ENCODE peak calls at places on chromosome 2, in four cellular contexts. Y, T, O and S are unnamed samples.

GRCh38 chr2:215410932-215411285 is 25.0 kb downstream of the FN1 start:
- DNase-seq in Y (no peak), T (no peak), O (no peak), S (no peak)

GRCh38 chr2:96946060-96946459 is 40.3 kb downstream of the FAM178B start:
- DNase-seq in Y (no peak), T (no peak), O (no peak), S (no peak)

GRCh38 chr2:46540496-46541342 is 61.4 kb downstream of the TMEM247 start:
- DNase-seq in Y (peak), T (peak), O (peak), S (peak)

GRCh38 chr2:145484443-145485086 is 964.6 kb upstream of the ZEB2 start:
- DNase-seq in Y (no peak), T (no peak), O (no peak), S (no peak)

GRCh38 chr2:11692966-11693521 is 23.0 kb upstream of the NTSR2 start:
- DNase-seq in Y (peak), T (peak), O (peak), S (peak)

GRCh38 chr2:113700186-113700841 is 56.1 kb downstream of the SLC35F5 start:
- DNase-seq in Y (peak), T (no peak), O (no peak), S (no peak)

GRCh38 chr2:15800489-15801329 is 139.6 kb upstream of the MYCN start:
- DNase-seq in Y (no peak), T (peak), O (no peak), S (no peak)

GRCh38 chr2:218852911-218853667 is 6.5 kb upstream of the WNT6 start:
- DNase-seq in Y (peak), T (peak), O (peak), S (no peak)

GRCh38 chr2:168336786-168337388 is 89.5 kb upstream of the STK39 start:
- DNase-seq in Y (no peak), T (no peak), O (peak), S (no peak)

DNA sequence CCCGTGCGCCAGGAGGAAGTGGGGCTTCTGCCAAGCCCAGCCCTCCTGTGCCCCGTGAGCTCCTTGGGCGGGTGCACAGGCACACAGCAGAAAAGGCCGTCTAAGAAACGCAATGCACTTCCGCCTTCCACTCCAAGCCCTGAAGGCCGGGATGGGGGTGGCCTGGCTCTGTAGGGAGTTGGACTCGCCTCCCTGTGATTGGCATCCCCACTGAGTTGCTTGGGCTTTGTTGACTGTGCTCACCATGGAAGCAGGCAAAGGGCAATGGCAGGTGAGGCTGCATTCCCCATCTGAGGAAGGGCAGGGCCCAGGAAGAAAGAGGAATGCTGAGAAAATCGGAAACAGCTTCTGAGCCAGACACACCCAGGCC is 66.8 kb downstream of the CRACDL start:
- DNase-seq in Y (no peak), T (no peak), O (peak), S (no peak)
- TF ChIP-seq POLR2A in Y (no peak), T (no peak), O (no peak), S (no peak)

GRCh38 chr2:240234503-240234951 is 94.1 kb upstream of the OTOS start:
- DNase-seq in Y (peak), T (no peak), O (no peak), S (no peak)

GRCh38 chr2:240232961-240233890 is 92.8 kb upstream of the OTOS start:
- DNase-seq in Y (peak), T (peak), O (peak), S (peak)

GRCh38 chr2:240232264-240232915 is 91.9 kb upstream of the OTOS start:
- DNase-seq in Y (peak), T (no peak), O (peak), S (no peak)

GRCh38 chr2:240235149-240235803 is 94.8 kb upstream of the OTOS start:
- DNase-seq in Y (peak), T (no peak), O (no peak), S (no peak)

DNA sequence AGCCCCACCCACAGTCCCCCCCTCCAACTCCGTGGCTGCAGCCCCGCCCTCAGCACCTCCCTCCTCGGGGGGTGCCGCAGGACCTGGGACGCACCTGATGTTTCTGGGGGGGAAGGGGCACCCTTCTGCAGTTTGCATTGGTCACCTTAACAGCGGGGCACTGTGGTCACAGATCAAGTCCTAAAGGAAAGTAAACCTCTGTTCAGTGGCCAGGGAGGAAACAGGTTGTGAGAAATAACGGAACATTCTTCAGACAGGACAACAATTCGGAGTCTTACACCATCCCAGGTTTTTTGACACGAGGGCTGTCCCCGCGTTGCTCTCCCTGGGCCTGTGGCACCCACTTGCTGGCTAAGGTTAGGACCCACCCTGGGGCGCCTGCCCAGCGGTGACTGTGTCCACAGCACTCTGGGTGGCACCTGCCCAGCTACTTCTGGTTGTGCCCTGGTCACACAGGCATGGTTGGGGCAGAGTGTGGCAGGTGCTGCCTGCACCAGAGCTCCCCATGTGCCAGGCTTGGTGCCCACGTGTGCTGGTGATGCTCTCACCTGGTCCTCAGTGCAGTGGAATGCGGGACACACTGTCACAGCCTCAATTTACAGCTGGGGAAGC is 93.5 kb upstream of the OTOS start:
- DNase-seq in Y (no peak), T (no peak), O (peak), S (peak)
- TF ChIP-seq POLR2A in Y (no peak), T (no peak), O (no peak), S (no peak)

DNA sequence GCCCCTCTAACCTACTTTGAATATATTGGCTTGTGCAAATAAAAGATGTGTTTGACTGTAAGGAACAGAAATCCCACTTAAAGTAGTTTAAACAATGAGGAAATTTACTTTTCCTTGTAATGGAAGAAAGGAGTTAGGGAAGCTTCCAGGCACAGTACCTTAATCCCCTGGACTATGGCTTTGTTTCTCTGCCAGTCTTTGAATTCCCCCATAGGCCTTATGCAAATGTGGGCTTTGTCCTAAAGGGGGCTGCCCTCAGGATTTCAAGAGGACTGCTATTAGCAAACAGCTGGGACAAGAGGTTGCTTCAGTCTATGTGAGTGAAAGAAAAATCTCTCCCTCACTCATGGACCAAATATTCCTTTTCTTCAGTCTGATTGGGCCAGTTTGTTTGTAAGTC is 255.1 kb upstream of the THSD7B start:
- DNase-seq in Y (no peak), T (no peak), O (no peak), S (no peak)
- TF ChIP-seq POLR2A in Y (no peak), T (no peak), O (no peak), S (no peak)

GRCh38 chr2:14634223-14634884 is 1.8 kb downstream of the LRATD1 start:
- DNase-seq in Y (peak), T (peak), O (peak), S (peak)

GRCh38 chr2:14631676-14632075 is 841 bp upstream of the LRATD1 start:
- DNase-seq in Y (no peak), T (no peak), O (no peak), S (no peak)

GRCh38 chr2:14633031-14633430 is 514 bp downstream of the LRATD1 start:
- DNase-seq in Y (no peak), T (no peak), O (peak), S (no peak)

GRCh38 chr2:14633451-14634211 is 1.1 kb downstream of the LRATD1 start:
- DNase-seq in Y (no peak), T (no peak), O (peak), S (no peak)

DNA sequence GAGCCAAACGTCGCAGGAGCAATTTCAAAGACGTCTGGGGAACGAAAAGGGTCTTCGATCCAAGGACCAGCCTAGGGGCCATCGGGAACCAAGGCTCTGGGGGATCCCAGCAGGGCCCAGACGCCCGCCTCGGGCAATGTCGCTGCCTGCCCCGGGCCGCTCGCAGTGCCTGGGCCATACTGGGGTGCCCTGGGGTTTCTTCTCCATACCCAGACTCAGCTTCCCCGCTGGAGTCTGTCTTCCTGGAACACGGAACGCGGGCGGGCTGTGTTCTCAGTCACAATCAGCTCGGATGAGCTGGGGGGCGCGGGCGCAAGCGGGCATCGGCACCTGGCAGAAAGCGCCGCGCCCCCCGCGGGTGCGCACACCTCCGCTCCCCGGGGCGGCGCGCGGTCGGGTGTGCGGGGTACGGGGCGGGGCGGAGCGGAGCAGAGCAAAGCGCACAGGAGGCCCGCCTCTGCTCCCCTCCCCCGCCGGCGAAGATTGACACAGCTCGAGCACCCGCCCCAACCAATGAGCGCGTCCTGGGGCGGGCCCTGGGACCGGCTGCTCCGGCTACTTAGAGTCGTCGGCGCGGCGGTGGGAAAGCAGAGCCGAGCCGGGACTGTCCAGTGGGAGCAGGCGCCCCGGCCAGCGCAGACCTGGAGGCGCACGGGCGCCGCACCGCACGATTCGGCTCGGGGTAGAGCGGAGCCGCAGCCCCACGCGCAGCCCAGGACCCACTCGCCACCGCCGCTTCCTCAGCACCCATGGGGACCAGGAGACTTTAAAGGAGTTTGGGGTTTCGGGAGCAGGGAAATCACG is at the start of gene LRATD1:
- DNase-seq in Y (peak), T (peak), O (peak), S (peak)
- TF ChIP-seq POLR2A in Y (peak), T (no peak), O (peak), S (peak)

GRCh38 chr2:229261599-229261998 is 9.5 kb downstream of the PID1 start:
- DNase-seq in Y (no peak), T (peak), O (no peak), S (no peak)

GRCh38 chr2:229269146-229269545 is 1.9 kb downstream of the PID1 start:
- DNase-seq in Y (no peak), T (no peak), O (no peak), S (no peak)

GRCh38 chr2:229269986-229270385 is 1.1 kb downstream of the PID1 start:
- DNase-seq in Y (no peak), T (no peak), O (no peak), S (no peak)

GRCh38 chr2:229268626-229269025 is 2.5 kb downstream of the PID1 start:
- DNase-seq in Y (no peak), T (no peak), O (no peak), S (no peak)

GRCh38 chr2:229265727-229266126 is 5.4 kb downstream of the PID1 start:
- DNase-seq in Y (no peak), T (no peak), O (no peak), S (no peak)
- TF ChIP-seq POLR2A in Y (no peak), T (no peak), O (no peak), S (no peak)

DNA sequence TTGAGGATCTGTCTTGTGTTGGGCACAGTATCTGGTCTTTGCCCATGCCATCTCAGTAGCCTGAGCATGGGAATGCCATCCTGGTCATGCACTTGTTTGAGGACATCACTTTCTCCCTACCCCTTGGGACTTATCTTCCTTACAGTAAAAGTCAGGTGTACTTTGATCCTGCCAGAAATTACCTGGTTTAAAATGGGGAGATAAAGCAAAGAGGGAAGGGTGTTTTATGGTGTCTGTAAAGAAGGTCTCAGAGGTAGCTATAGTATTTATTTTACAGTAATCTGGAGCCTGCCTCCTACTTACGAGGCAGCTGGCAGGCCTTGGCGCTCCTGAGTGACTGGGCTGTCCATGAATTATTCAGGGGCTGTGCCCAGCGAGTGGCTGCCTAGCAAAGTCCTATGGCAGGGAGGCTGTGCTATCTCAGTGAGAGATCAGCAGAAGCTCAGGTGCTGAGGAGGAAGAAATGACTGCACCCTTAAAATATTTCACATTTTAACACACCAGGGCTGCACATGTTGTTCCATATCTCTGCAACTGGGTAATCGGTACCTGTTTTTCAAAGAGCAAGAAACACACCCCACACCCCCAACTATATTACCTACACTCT is 93.9 kb downstream of the SPTBN1 start:
- DNase-seq in Y (peak), T (no peak), O (peak), S (no peak)
- TF ChIP-seq POLR2A in Y (no peak), T (no peak), O (no peak), S (no peak)

GRCh38 chr2:61853848-61854434 is at the start of gene FAM161A:
- DNase-seq in Y (peak), T (peak), O (peak), S (peak)
- TF ChIP-seq POLR2A in Y (no peak), T (peak), O (no peak), S (peak)

DNA sequence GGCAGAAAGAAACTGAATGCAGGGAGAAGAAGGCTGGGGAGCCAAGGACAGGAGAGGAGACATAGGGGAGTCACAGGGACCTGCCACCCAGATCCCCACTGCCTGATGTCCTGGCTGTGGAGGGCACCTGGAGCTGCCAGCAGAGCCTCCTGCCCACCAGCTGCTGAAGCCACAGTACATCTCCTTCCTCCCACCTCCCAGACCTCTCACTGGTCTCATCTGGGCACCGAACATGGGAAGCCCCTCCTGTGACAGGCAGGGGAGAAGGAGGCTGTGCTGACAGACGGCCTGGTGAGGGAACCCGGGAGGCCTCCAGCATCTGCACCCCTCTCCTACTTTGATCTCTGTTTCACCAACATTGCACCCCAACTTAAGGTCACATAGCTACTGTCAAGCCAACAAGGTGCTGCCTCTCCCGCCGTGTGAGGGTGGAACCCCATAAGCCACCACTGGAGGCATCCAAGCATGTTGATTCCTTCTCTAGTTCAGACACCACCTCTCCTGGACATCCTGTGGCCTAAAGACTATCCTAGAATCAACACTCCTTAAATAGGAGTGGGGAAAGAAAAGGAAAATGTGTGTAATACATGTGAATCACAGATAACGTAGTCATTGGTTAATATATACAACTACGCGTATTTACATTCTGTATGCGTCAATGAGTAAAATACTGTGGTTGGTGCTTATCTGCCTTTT is 3.6 kb upstream of the RNPEPL1 start:
- DNase-seq in Y (peak), T (no peak), O (no peak), S (no peak)
- TF ChIP-seq POLR2A in Y (no peak), T (no peak), O (no peak), S (no peak)

DNA sequence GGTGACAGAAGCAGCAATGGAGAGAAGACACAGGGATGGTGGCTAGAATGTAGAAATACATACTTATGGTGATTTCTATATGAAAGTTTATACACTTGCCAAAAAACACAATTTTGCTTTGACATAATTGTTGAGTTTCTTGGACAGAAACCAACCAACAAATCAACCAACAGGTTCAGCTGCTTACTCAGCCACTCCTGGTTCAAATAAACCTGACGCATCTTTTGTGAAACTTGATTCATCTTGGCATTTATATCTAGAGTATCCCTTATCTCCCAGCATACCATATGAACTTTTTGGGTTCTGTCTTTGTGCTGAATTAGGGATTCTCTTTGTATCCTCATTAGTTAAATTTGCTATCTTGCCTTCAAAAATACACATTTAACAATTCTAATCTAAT is 54.1 kb upstream of the ERBB4 start:
- DNase-seq in Y (no peak), T (no peak), O (no peak), S (no peak)
- TF ChIP-seq POLR2A in Y (no peak), T (no peak), O (no peak), S (no peak)